ENCODE peak calls at places on chromosomes 7 and 10, in ten cellular contexts. V is A549; H is activated T-cell treated with anti-CD3 and anti-CD28 coated beads, Interleukin-2, amount 50 U/mL, for 72 hours; N is stimulated activated CD8-positive, alpha-beta memory T cell treated with anti-CD3 and anti-CD28 coated beads, Interleukin-4, amount 100 ng/mL, for 1 hour; P is fibroblast of the conjunctiva; U is germinal center; Z is GM12864; M is ecto neural progenitor cell; E is HL-60; K is Caki2. I is an unnamed sample.

GRCh38 chr7:27262121-27262520 is 19.5 kb downstream of the EVX1 start:
- DNase-seq in H (no peak), U (no peak), K (no peak), E (no peak), Z (no peak), M (no peak), P (no peak), V (no peak), N (no peak), I (no peak)

GRCh38 chr10:24463683-24464426 is 254.9 kb downstream of the KIAA1217 start:
- DNase-seq in Z (peak; percentile 35), U (no peak), H (peak; percentile 62), V (peak; percentile 16), K (peak; percentile 83), M (no peak), E (no peak), P (no peak), N (no peak), I (peak; percentile 90)

GRCh38 chr7:47153076-47153475 is 428.8 kb downstream of the TNS3 start:
- DNase-seq in E (no peak), M (no peak), Z (no peak), P (peak; percentile 79), U (no peak), V (peak; percentile 49), N (no peak), K (peak; percentile 79), H (no peak), I (peak; percentile 85)

GRCh38 chr10:75038335-75038734 is 73.1 kb upstream of the SAMD8 start:
- DNase-seq in N (no peak), U (no peak), Z (no peak), P (no peak), K (no peak), E (no peak), M (peak; percentile 24), V (no peak), H (no peak), I (no peak)

GRCh38 chr10:10233256-10233655 is 784.4 kb upstream of the CELF2 start:
- DNase-seq in U (no peak), M (no peak), E (no peak), H (no peak), Z (no peak), K (no peak), V (no peak), P (no peak), N (no peak), I (no peak)

GRCh38 chr10:6456067-6456466 is 124.0 kb downstream of the PRKCQ start:
- DNase-seq in U (no peak), M (no peak), N (no peak), P (no peak), K (no peak), E (no peak), V (no peak), H (no peak), Z (no peak), I (no peak)

GRCh38 chr10:129730993-129731325 is 233.1 kb downstream of the EBF3 start:
- DNase-seq in V (no peak), H (no peak), M (no peak), K (peak; percentile 49), E (no peak), N (no peak), U (no peak), P (no peak), Z (no peak), I (no peak)

GRCh38 chr7:101599787-101600186 is 29.3 kb downstream of the MYL10 start:
- DNase-seq in Z (no peak), P (no peak), H (no peak), M (no peak), V (no peak), N (no peak), K (no peak), E (no peak), U (no peak), I (no peak)

GRCh38 chr10:122286872-122287271 is 15.8 kb downstream of the BTBD16 start:
- DNase-seq in E (no peak), H (no peak), Z (no peak), N (no peak), U (no peak), K (peak; percentile 62), M (no peak), P (peak; percentile 38), V (no peak), I (peak; percentile 46)

GRCh38 chr10:124092270-124093075 is 925 bp downstream of the CHST15 start:
- DNase-seq in V (peak; percentile 39), N (no peak), Z (no peak), E (no peak), U (peak; percentile 85), K (peak; percentile 60), M (peak; percentile 73), P (no peak), H (peak; percentile 55), I (no peak)

I was measured in AG09309.